ENCODE peak calls at places on chromosomes 4 and X, in nine cellular contexts. W is OCI-LY7, N is astrocyte of the cerebellum, V is heart left ventricle, Z is ovary, B is astrocyte, F is AG04450, L is right lobe of liver, E is BJ. X is an unnamed sample.

GRCh38 chr4:40837094-40837870 is 87.5 kb downstream of the NSUN7 start:
- DNase-seq in W (no peak), E (no peak), N (no peak), L (no peak), B (no peak), Z (no peak), V (no peak), F (no peak), X (no peak)

GRCh38 chr4:13544556-13545393 is 467 bp upstream of the NKX3-2 start:
- DNase-seq in E (no peak), N (no peak), L (peak), B (peak), Z (peak), V (no peak), F (peak), W (peak), X (no peak)

GRCh38 chrX:136126371-136126770 is 21.0 kb upstream of the FHL1 start:
- DNase-seq in B (no peak), V (no peak), Z (no peak), F (no peak), E (no peak), L (no peak), W (no peak), N (no peak), X (no peak)

GRCh38 chrX:11445540-11445939 is 152.3 kb downstream of the AMELX start:
- DNase-seq in L (peak), F (no peak), B (no peak), N (no peak), E (no peak), W (peak), Z (no peak), V (no peak), X (no peak)

GRCh38 chr4:10260777-10261176 is 144.2 kb upstream of the WDR1 start:
- DNase-seq in F (no peak), E (no peak), Z (no peak), B (no peak), L (no peak), V (no peak), N (no peak), W (peak), X (no peak)

GRCh38 chrX:69029696-69030245 is 135.5 kb downstream of the PJA1 start:
- DNase-seq in W (no peak), F (no peak), L (no peak), B (no peak), E (no peak), V (no peak), N (no peak), Z (no peak), X (no peak)

GRCh38 chr4:112120021-112120420 is 25.2 kb upstream of the FAM241A start:
- DNase-seq in L (no peak), E (no peak), F (no peak), V (no peak), B (no peak), Z (no peak), W (no peak), N (no peak), X (no peak)

GRCh38 chr4:108561086-108561485 is 59.3 kb upstream of the RPL34 start:
- DNase-seq in L (no peak), W (no peak), F (no peak), B (no peak), N (no peak), E (no peak), V (no peak), Z (no peak), X (no peak)

GRCh38 chr4:99273704-99274103 is 17.1 kb downstream of the ADH1A start:
- DNase-seq in L (no peak), W (no peak), F (no peak), V (no peak), N (no peak), E (no peak), Z (no peak), B (no peak), X (no peak)

GRCh38 chr4:140237616-140238352 is 83.8 kb upstream of the MAML3 start:
- DNase-seq in L (peak), B (peak), E (peak), V (peak), Z (peak), W (peak), N (peak), F (peak), X (peak)

GRCh38 chr4:170610464-170610863 is 520.7 kb upstream of the AADAT start:
- DNase-seq in N (no peak), Z (no peak), F (no peak), V (no peak), E (no peak), W (no peak), B (no peak), L (no peak), X (no peak)

GRCh38 chrX:151386838-151387459 is 10.1 kb upstream of the VMA21 start:
- DNase-seq in B (no peak), F (no peak), E (no peak), N (no peak), W (no peak), Z (no peak), V (no peak), L (no peak), X (no peak)

GRCh38 chr4:115671581-115671980 is 558.2 kb upstream of the NDST4 start:
- DNase-seq in V (no peak), N (peak), W (no peak), Z (no peak), E (no peak), F (no peak), B (no peak), L (no peak), X (no peak)

GRCh38 chr4:21790437-21791029 is 158.0 kb downstream of the KCNIP4 start:
- DNase-seq in W (peak), Z (no peak), L (no peak), N (peak), B (peak), V (no peak), F (no peak), E (no peak), X (no peak)

GRCh38 chr4:1721003-1721665 is at the start of the genes TACC3 and TMEM129:
- DNase-seq in F (peak), W (peak), Z (peak), N (peak), E (no peak), V (peak), L (peak), B (peak), X (no peak)

GRCh38 chr4:64582492-64582891 is 173.2 kb upstream of the TECRL start:
- DNase-seq in E (no peak), W (no peak), N (no peak), V (no peak), Z (no peak), L (no peak), B (no peak), F (no peak), X (no peak)

GRCh38 chr4:2931765-2932560 is 31.2 kb downstream of the NOP14 start:
- DNase-seq in N (no peak), F (no peak), L (peak), B (no peak), V (peak), Z (peak), W (peak), E (no peak), X (no peak)

GRCh38 chr4:825969-826330 is at the start of gene CPLX1:
- DNase-seq in E (no peak), V (no peak), F (no peak), B (no peak), Z (no peak), L (peak), W (peak), N (no peak), X (no peak)

GRCh38 chr4:20254517-20255250 is 3.0 kb downstream of the SLIT2 start:
- DNase-seq in F (no peak), L (peak), E (no peak), V (peak), Z (peak), W (no peak), N (no peak), B (peak), X (no peak)

GRCh38 chr4:2330119-2331042 is 68.5 kb upstream of the MXD4 start:
- DNase-seq in W (no peak), L (no peak), Z (no peak), B (peak), E (peak), N (peak), F (peak), V (no peak), X (peak)

GRCh38 chr4:80255374-80256095 is 10.9 kb upstream of the FGF5 start:
- DNase-seq in F (no peak), Z (no peak), V (no peak), L (no peak), B (peak), W (no peak), E (peak), N (no peak), X (no peak)

GRCh38 chr4:1137850-1138249 is 24.5 kb upstream of the RNF212 start:
- DNase-seq in N (no peak), W (no peak), L (no peak), E (no peak), Z (no peak), F (no peak), V (no peak), B (no peak), X (no peak)

GRCh38 chr4:1508161-1509160 is 102.2 kb upstream of the NKX1-1 start:
- DNase-seq in W (no peak), E (no peak), L (peak), B (no peak), N (no peak), V (no peak), Z (no peak), F (no peak), X (no peak)

GRCh38 chr4:156642161-156642560 is 329.4 kb downstream of the PDGFC start:
- DNase-seq in L (no peak), N (no peak), F (no peak), E (no peak), Z (no peak), W (no peak), B (peak), V (no peak), X (no peak)

GRCh38 chrX:54089191-54089590 is 44.9 kb upstream of the PHF8 start:
- DNase-seq in L (no peak), Z (no peak), B (no peak), F (no peak), N (no peak), V (no peak), E (no peak), W (no peak), X (no peak)

GRCh38 chrX:54979432-54979831 is 14.6 kb downstream of the PFKFB1 start:
- DNase-seq in E (no peak), V (no peak), W (no peak), L (no peak), Z (no peak), N (no peak), B (no peak), F (no peak), X (no peak)

GRCh38 chr4:2252530-2252924 is 9.4 kb downstream of the MXD4 start:
- DNase-seq in W (no peak), E (no peak), F (no peak), L (no peak), V (peak), Z (no peak), B (no peak), N (no peak), X (no peak)

GRCh38 chr4:2607107-2607506 is 70.7 kb downstream of the FAM193A start:
- DNase-seq in B (no peak), N (no peak), Z (no peak), V (no peak), F (no peak), L (no peak), E (no peak), W (no peak), X (no peak)

GRCh38 chr4:95091272-95091671 is 333.5 kb downstream of the BMPR1B start:
- DNase-seq in N (peak), L (no peak), V (no peak), B (peak), F (no peak), Z (peak), E (no peak), W (peak), X (no peak)

GRCh38 chr4:2338754-2339457 is 77.0 kb upstream of the MXD4 start:
- DNase-seq in W (no peak), B (no peak), Z (no peak), V (no peak), F (no peak), L (no peak), E (no peak), N (no peak), X (no peak)

GRCh38 chrX:107482046-107482445 is 32.6 kb downstream of the FRMPD3 start:
- DNase-seq in E (no peak), F (no peak), B (no peak), W (no peak), Z (no peak), V (no peak), L (no peak), N (no peak), X (no peak)

GRCh38 chr4:125021189-125021588 is 293.6 kb upstream of the FAT4 start:
- DNase-seq in Z (no peak), F (no peak), B (no peak), E (no peak), L (no peak), V (no peak), W (no peak), N (no peak), X (no peak)

GRCh38 chr4:143489116-143489515 is 24.4 kb upstream of the SMARCA5 start:
- DNase-seq in B (peak), F (no peak), E (no peak), V (no peak), N (no peak), Z (no peak), W (no peak), L (peak), X (no peak)

GRCh38 chr4:13783800-13784411 is 156.4 kb upstream of the BOD1L1 start:
- DNase-seq in Z (no peak), E (no peak), V (no peak), B (peak), L (no peak), F (no peak), N (peak), W (no peak), X (no peak)

GRCh38 chr4:169307581-169307980 is 36.8 kb upstream of the SH3RF1 start:
- DNase-seq in F (no peak), E (no peak), B (no peak), L (no peak), V (no peak), Z (no peak), N (no peak), W (no peak), X (no peak)

GRCh38 chrX:135421537-135421931 is 210 bp upstream of the SMIM10L2A start:
- DNase-seq in E (peak), F (peak), Z (peak), L (peak), V (peak), N (peak), B (peak), W (peak), X (no peak)

GRCh38 chrX:107701493-107702121 is 73.3 kb downstream of the PRPS1 start:
- DNase-seq in Z (peak), B (no peak), W (peak), N (no peak), E (no peak), F (no peak), V (no peak), L (no peak), X (no peak)

GRCh38 chrX:129984196-129984962 is 1.9 kb downstream of the BCORL1 start:
- DNase-seq in N (no peak), E (no peak), W (peak), F (no peak), L (peak), Z (peak), V (peak), B (no peak), X (no peak)

GRCh38 chrX:129981752-129982299 is 609 bp upstream of the BCORL1 start:
- DNase-seq in L (peak), B (no peak), Z (no peak), N (no peak), F (no peak), W (no peak), V (peak), E (no peak), X (no peak)

GRCh38 chrX:129983575-129984131 is 1.2 kb downstream of the BCORL1 start:
- DNase-seq in B (no peak), W (no peak), L (peak), Z (peak), E (no peak), V (peak), F (no peak), N (no peak), X (no peak)

GRCh38 chrX:129981207-129981553 is 1.3 kb upstream of the BCORL1 start:
- DNase-seq in F (no peak), N (no peak), B (no peak), Z (no peak), W (no peak), L (no peak), V (no peak), E (no peak), X (no peak)

GRCh38 chrX:129982300-129983246 is at the start of gene BCORL1:
- DNase-seq in W (peak), E (peak), Z (peak), F (peak), B (peak), V (peak), N (peak), L (peak), X (peak)
- H3K4me3 ChIP-seq in W (no peak), E (peak), Z (peak), F (peak), B (peak), V (no peak), N (no peak), L (no peak), X (peak)

GRCh38 chr4:8201341-8201781 is 2.3 kb downstream of the SH3TC1 start:
- DNase-seq in B (no peak), E (no peak), Z (no peak), N (no peak), F (no peak), L (peak), W (peak), V (no peak), X (no peak)
- H3K4me3 ChIP-seq in B (no peak), E (no peak), Z (no peak), N (no peak), F (no peak), L (peak), W (peak), V (peak), X (no peak)

GRCh38 chrX:30307466-30307865 is 1.7 kb downstream of the NR0B1 start:
- DNase-seq in L (no peak), V (no peak), F (no peak), E (no peak), B (no peak), W (no peak), Z (no peak), N (no peak), X (no peak)
- H3K4me3 ChIP-seq in L (no peak), V (no peak), F (no peak), E (no peak), B (no peak), W (no peak), Z (no peak), N (no peak), X (no peak)

DNA sequence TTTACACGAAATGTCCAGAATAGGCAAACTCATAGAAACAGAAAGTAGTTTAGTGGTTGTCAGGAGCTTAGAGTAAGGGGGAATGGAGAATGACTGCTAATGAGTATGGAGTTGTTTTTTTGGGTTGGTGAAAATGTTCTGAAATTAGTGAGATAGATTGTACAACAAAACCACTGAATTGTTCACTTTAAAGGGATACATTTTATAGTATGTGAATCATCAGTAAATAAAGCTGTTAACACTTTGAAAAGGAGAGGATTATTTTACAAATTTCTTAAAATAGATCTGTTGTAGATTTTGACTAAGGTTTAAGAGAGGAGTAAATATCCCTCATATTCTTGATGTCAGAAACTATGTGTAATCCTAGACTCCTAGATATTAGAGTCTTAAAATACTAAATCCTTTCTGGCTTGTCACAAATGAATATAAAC is 82.7 kb downstream of the RAPGEF2 start:
- DNase-seq in E (no peak), W (no peak), F (no peak), L (no peak), Z (no peak), B (peak), N (no peak), V (no peak), X (no peak)
- H3K4me3 ChIP-seq in E (no peak), W (no peak), F (no peak), L (no peak), Z (no peak), B (no peak), N (no peak), V (no peak), X (no peak)

DNA sequence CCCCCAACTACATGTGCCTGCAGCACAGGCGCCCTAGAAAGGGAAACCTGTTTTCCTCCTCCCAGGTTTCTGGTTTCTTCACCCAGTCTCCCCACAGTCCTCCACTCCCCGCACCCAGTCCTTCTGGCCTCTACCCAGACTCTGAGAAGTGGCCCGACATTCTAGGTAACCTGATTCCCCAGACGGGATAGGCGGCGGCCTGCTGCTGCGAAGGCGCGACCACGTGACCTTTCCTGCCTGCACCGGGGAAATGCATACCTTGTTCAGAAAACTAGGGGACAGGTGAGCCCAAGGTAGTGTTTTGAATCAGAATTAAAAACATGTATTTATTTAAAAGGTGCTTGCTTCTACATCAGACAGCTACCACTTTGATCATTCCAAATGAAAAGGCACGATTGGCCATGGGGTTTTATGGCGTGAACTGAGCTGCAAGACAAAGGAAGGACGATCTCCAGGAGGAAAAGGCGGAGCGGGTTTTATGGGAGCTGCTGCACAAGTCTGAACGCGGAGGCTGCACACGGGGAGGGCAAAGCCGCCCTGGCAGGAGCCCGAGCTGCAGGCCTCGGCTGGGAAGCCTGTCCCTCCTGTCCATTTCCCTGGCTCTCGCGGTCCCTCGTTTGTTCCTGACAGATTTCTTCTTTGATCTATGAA is 150.7 kb downstream of the SPRY1 start:
- DNase-seq in B (no peak), N (no peak), E (no peak), L (no peak), Z (no peak), F (no peak), V (no peak), W (no peak), X (no peak)
- H3K4me3 ChIP-seq in B (no peak), N (no peak), E (no peak), L (no peak), Z (no peak), F (no peak), V (no peak), W (no peak), X (no peak)

DNA sequence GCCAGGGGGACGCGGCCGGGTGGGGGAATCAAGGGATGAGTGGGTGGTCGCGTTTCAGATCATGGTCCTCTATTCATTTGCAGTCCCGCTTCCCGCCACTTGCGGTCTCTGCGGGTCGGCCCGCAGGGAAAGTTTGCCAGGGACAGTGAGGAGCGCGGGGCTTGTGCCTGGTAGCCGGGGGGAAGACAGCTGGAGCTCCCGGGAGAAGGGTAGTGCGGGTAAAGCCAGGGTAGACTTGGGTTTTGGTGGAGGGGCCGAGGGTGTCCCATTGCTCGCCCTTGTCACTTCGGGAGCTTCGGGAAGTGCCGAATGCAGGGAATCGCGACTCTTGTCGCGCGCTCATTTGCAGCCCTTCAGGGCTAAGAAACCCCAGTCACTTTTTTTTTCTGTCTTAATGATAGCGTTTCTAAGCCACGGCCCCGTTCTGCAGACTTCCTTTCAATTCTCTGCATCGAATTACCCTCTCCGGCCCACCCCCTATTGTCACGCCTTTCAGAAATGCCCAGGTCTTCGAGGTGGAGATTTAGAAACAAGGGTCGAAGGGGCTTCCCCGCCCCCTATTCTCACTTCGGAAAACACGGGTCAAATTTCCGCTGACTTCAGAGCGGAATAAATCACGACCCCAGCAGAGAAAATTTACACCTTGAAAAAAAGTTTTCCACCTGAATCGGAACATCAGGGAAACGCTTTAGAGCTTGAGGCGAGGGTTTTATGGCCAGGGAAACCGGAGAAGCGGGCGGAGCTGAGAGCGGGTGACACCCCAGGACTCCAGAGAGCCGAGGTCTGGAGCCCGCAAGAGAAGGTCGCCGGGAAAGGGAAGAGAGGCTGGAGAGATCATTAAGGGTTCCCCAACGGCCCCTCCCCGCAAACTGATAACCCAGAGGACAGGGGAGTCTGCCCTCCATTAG is 1.4 kb downstream of the SHISA3 start:
- DNase-seq in Z (no peak), F (no peak), N (no peak), V (no peak), L (no peak), B (no peak), W (no peak), E (no peak), X (no peak)
- H3K4me3 ChIP-seq in Z (no peak), F (peak), N (peak), V (peak), L (peak), B (peak), W (no peak), E (no peak), X (no peak)